ENCODE peak calls at places on chromosome 17, in seven cellular contexts. V is stimulated activated CD4-positive, alpha-beta T cell treated with anti-CD3 and anti-CD28 coated beads, Interleukin-1b, Interleukin-23, amount 100 ng/mL, for 48 hours; H is T-helper 22 cell; G is GM23338; C is HCEC 1CT; F is psoas muscle; D is NCI-H524. O is an unnamed sample.
A peak's percentile ranks its signal among the peaks of the same experiment; 100 is the strongest.

GRCh38 chr17:41678907-41679739 is 9.6 kb upstream of the EIF1 start:
- DNase-seq in V (peak; percentile 71), H (peak; percentile 59), G (no peak), C (peak; percentile 62), F (no peak), D (no peak), O (peak; percentile 88)

GRCh38 chr17:81563861-81564586 is 11.9 kb upstream of the FAAP100 start:
- DNase-seq in V (no peak), H (no peak), G (no peak), C (peak; percentile 80), F (no peak), D (no peak), O (no peak)

GRCh38 chr17:17859909-17860760 is 23.3 kb upstream of the SREBF1 start:
- DNase-seq in V (peak; percentile 64), H (peak; percentile 38), G (peak; percentile 79), C (peak; percentile 26), F (peak; percentile 65), D (peak; percentile 48), O (peak; percentile 47)

GRCh38 chr17:29005562-29005887 is 308 bp downstream of the SEZ6 start:
- DNase-seq in V (no peak), H (no peak), G (no peak), C (no peak), F (no peak), D (no peak), O (no peak)

GRCh38 chr17:77332034-77332971 is 191.5 kb downstream of the SEC14L1 start:
- DNase-seq in V (no peak), H (peak; percentile 54), G (no peak), C (no peak), F (no peak), D (no peak), O (peak; percentile 67)

GRCh38 chr17:38410201-38410600 is 18.1 kb upstream of the ARHGAP23 start:
- DNase-seq in V (no peak), H (no peak), G (no peak), C (no peak), F (no peak), D (no peak), O (no peak)

GRCh38 chr17:68627956-68628355 is 26.8 kb upstream of the FAM20A start:
- DNase-seq in V (no peak), H (no peak), G (no peak), C (no peak), F (no peak), D (no peak), O (no peak)

GRCh38 chr17:75765981-75766380 is 989 bp upstream of the GALK1 start:
- DNase-seq in V (no peak), H (no peak), G (no peak), C (no peak), F (no peak), D (no peak), O (no peak)

GRCh38 chr17:63500548-63501390 is 22.4 kb upstream of the KCNH6 start:
- DNase-seq in V (no peak), H (no peak), G (no peak), C (no peak), F (no peak), D (no peak), O (no peak)

GRCh38 chr17:41894791-41895331 is 23.9 kb downstream of the ACLY start:
- DNase-seq in V (no peak), H (no peak), G (no peak), C (peak; percentile 79), F (peak; percentile 65), D (no peak), O (peak; percentile 91)

GRCh38 chr17:46162871-46163270 is 30.4 kb downstream of the KANSL1 start:
- DNase-seq in V (no peak), H (no peak), G (no peak), C (no peak), F (no peak), D (no peak), O (no peak)

GRCh38 chr17:17971431-17972125 is 622 bp downstream of the TOM1L2 start:
- DNase-seq in V (no peak), H (peak; percentile 18), G (no peak), C (no peak), F (no peak), D (no peak), O (no peak)

GRCh38 chr17:8964801-8965393 is 610 bp downstream of the PIK3R5 start:
- DNase-seq in V (no peak), H (peak; percentile 19), G (no peak), C (no peak), F (no peak), D (no peak), O (no peak)

GRCh38 chr17:55266958-55267688 is 2.4 kb downstream of the HLF start:
- DNase-seq in V (no peak), H (no peak), G (no peak), C (no peak), F (no peak), D (no peak), O (no peak)

GRCh38 chr17:73711184-73711583 is 66.9 kb upstream of the SDK2 start:
- DNase-seq in V (no peak), H (no peak), G (no peak), C (no peak), F (no peak), D (no peak), O (no peak)

GRCh38 chr17:62963296-62963695 is 2.7 kb upstream of the TANC2 start:
- DNase-seq in V (no peak), H (no peak), G (no peak), C (peak; percentile 86), F (no peak), D (no peak), O (peak; percentile 87)

GRCh38 chr17:81599719-81600486 is 37.0 kb downstream of the NPLOC4 start:
- DNase-seq in V (no peak), H (no peak), G (peak; percentile 20), C (peak; percentile 74), F (no peak), D (no peak), O (no peak)

GRCh38 chr17:81223758-81224122 is 975 bp upstream of the CEP131 start:
- DNase-seq in V (no peak), H (no peak), G (peak; percentile 60), C (no peak), F (no peak), D (no peak), O (no peak)

GRCh38 chr17:28477928-28478327 is 4.5 kb downstream of the SLC13A2 start:
- DNase-seq in V (no peak), H (no peak), G (no peak), C (no peak), F (no peak), D (no peak), O (no peak)

GRCh38 chr17:77644981-77645380 is 313.5 kb upstream of the TNRC6C start:
- DNase-seq in V (peak; percentile 17), H (peak; percentile 26), G (peak; percentile 44), C (no peak), F (peak; percentile 22), D (peak; percentile 95), O (no peak)

GRCh38 chr17:61456688-61457225 is 4.5 kb downstream of the TBX4 start:
- DNase-seq in V (no peak), H (no peak), G (no peak), C (no peak), F (no peak), D (no peak), O (no peak)

GRCh38 chr17:55086635-55087058 is 118.1 kb downstream of the STXBP4 start:
- DNase-seq in V (no peak), H (no peak), G (no peak), C (peak; percentile 89), F (no peak), D (no peak), O (peak; percentile 87)

GRCh38 chr17:51765558-51766145 is 392.9 kb downstream of the CA10 start:
- DNase-seq in V (no peak), H (no peak), G (no peak), C (no peak), F (no peak), D (peak; percentile 31), O (no peak)